ENCODE peak calls at places on chromosome 7, in six cellular contexts. One of them, this sample, is unnamed.

GRCh38 chr7:118372530-118372929 is 148.0 kb downstream of the ANKRD7 start:
- DNase-seq in K562: peak; percentile 9
- DNase-seq in H1: no peak
- DNase-seq in GM12892: no peak
- DNase-seq in HepG2: no peak
- DNase-seq in GM12878: no peak
- DNase-seq in this sample: no peak

GRCh38 chr7:148883233-148884048 is 650 bp downstream of the EZH2 start:
- DNase-seq in H1: peak; percentile 71
- DNase-seq in HepG2: no peak
- DNase-seq in GM12878: no peak
- DNase-seq in GM12892: peak; percentile 32
- DNase-seq in K562: peak; percentile 55
- DNase-seq in this sample: peak; percentile 29

GRCh38 chr7:404782-405488 is 114.7 kb downstream of the PDGFA start:
- DNase-seq in H1: peak; percentile 36
- DNase-seq in K562: no peak
- DNase-seq in GM12878: no peak
- DNase-seq in HepG2: no peak
- DNase-seq in GM12892: no peak
- DNase-seq in this sample: no peak

GRCh38 chr7:158324397-158325360 is 262.9 kb downstream of the PTPRN2 start:
- DNase-seq in H1: peak; percentile 42
- DNase-seq in GM12878: no peak
- DNase-seq in K562: no peak
- DNase-seq in GM12892: no peak
- DNase-seq in HepG2: no peak
- DNase-seq in this sample: no peak

GRCh38 chr7:94588090-94588489 is 67.8 kb downstream of the SGCE start:
- DNase-seq in H1: no peak
- DNase-seq in GM12892: no peak
- DNase-seq in GM12878: no peak
- DNase-seq in HepG2: no peak
- DNase-seq in K562: no peak
- DNase-seq in this sample: no peak

GRCh38 chr7:120523985-120524384 is 251.0 kb downstream of the KCND2 start:
- DNase-seq in GM12878: no peak
- DNase-seq in H1: no peak
- DNase-seq in GM12892: no peak
- DNase-seq in K562: no peak
- DNase-seq in HepG2: no peak
- DNase-seq in this sample: no peak

GRCh38 chr7:55131421-55131929 is 112.7 kb downstream of the EGFR start:
- DNase-seq in HepG2: peak; percentile 28
- DNase-seq in K562: no peak
- DNase-seq in GM12892: no peak
- DNase-seq in GM12878: no peak
- DNase-seq in H1: no peak
- DNase-seq in this sample: no peak

GRCh38 chr7:131655447-131655846 is 99.0 kb upstream of the PODXL start:
- DNase-seq in GM12892: no peak
- DNase-seq in H1: no peak
- DNase-seq in GM12878: no peak
- DNase-seq in HepG2: no peak
- DNase-seq in K562: no peak
- DNase-seq in this sample: no peak

GRCh38 chr7:140049339-140050024 is 13.3 kb downstream of the PARP12 start:
- DNase-seq in K562: no peak
- DNase-seq in H1: peak; percentile 33
- DNase-seq in HepG2: peak; percentile 98
- DNase-seq in GM12878: no peak
- DNase-seq in GM12892: no peak
- DNase-seq in this sample: no peak

GRCh38 chr7:150944066-150945042 is 33.8 kb downstream of the KCNH2 start:
- DNase-seq in GM12892: no peak
- DNase-seq in K562: no peak
- DNase-seq in HepG2: no peak
- DNase-seq in GM12878: no peak
- DNase-seq in H1: no peak
- DNase-seq in this sample: no peak

GRCh38 chr7:101935521-101936141 is 118.2 kb downstream of the CUX1 start:
- DNase-seq in GM12892: no peak
- DNase-seq in K562: no peak
- DNase-seq in HepG2: no peak
- DNase-seq in GM12878: no peak
- DNase-seq in H1: peak; percentile 54
- DNase-seq in this sample: no peak

GRCh38 chr7:33965116-33965827 is 59.9 kb downstream of the BMPER start:
- DNase-seq in K562: no peak
- DNase-seq in H1: no peak
- DNase-seq in GM12892: no peak
- DNase-seq in HepG2: no peak
- DNase-seq in GM12878: no peak
- DNase-seq in this sample: no peak

GRCh38 chr7:4882169-4882741 is 1.3 kb downstream of the RADIL start:
- DNase-seq in GM12878: no peak
- DNase-seq in H1: peak; percentile 60
- DNase-seq in GM12892: no peak
- DNase-seq in HepG2: no peak
- DNase-seq in K562: peak; percentile 35
- DNase-seq in this sample: no peak

GRCh38 chr7:134004829-134005505 is 122.2 kb upstream of the LRGUK start:
- DNase-seq in K562: no peak
- DNase-seq in HepG2: no peak
- DNase-seq in H1: no peak
- DNase-seq in GM12878: no peak
- DNase-seq in GM12892: no peak
- DNase-seq in this sample: no peak

GRCh38 chr7:108049962-108050361 is 47.0 kb upstream of the LAMB1 start:
- DNase-seq in HepG2: peak; percentile 59
- DNase-seq in GM12878: no peak
- DNase-seq in K562: no peak
- DNase-seq in H1: no peak
- DNase-seq in GM12892: no peak
- DNase-seq in this sample: no peak

GRCh38 chr7:3095046-3095445 is 51.4 kb upstream of the CARD11 start:
- DNase-seq in HepG2: no peak
- DNase-seq in K562: no peak
- DNase-seq in GM12892: peak; percentile 38
- DNase-seq in H1: no peak
- DNase-seq in GM12878: no peak
- DNase-seq in this sample: peak; percentile 25

GRCh38 chr7:47513741-47514241 is 68.1 kb downstream of the TNS3 start:
- DNase-seq in GM12878: no peak
- DNase-seq in K562: no peak
- DNase-seq in H1: no peak
- DNase-seq in GM12892: no peak
- DNase-seq in HepG2: no peak
- DNase-seq in this sample: no peak

GRCh38 chr7:64875658-64876406 is 27.2 kb upstream of the ZNF273 start:
- DNase-seq in H1: no peak
- DNase-seq in K562: peak; percentile 5
- DNase-seq in GM12892: peak; percentile 0
- DNase-seq in HepG2: no peak
- DNase-seq in GM12878: no peak
- DNase-seq in this sample: no peak

GRCh38 chr7:83468251-83468739 is 180.6 kb downstream of the SEMA3E start:
- DNase-seq in K562: peak; percentile 20
- DNase-seq in GM12892: peak; percentile 8
- DNase-seq in GM12878: peak; percentile 83
- DNase-seq in H1: no peak
- DNase-seq in HepG2: peak; percentile 26
- DNase-seq in this sample: peak; percentile 17

GRCh38 chr7:155644971-155645509 is 579 bp downstream of the RBM33 start:
- DNase-seq in HepG2: peak; percentile 22
- DNase-seq in H1: no peak
- DNase-seq in GM12892: peak; percentile 36
- DNase-seq in K562: peak; percentile 87
- DNase-seq in GM12878: no peak
- DNase-seq in this sample: no peak

GRCh38 chr7:6164491-6164890 is 107.9 kb downstream of the CYTH3 start:
- DNase-seq in K562: peak; percentile 38
- DNase-seq in HepG2: no peak
- DNase-seq in GM12878: no peak
- DNase-seq in H1: peak; percentile 73
- DNase-seq in GM12892: no peak
- DNase-seq in this sample: no peak

GRCh38 chr7:929311-929711 is 25.2 kb downstream of the ADAP1 start:
- DNase-seq in GM12878: no peak
- DNase-seq in K562: no peak
- DNase-seq in H1: no peak
- DNase-seq in GM12892: no peak
- DNase-seq in HepG2: peak; percentile 36
- DNase-seq in this sample: no peak

GRCh38 chr7:98909487-98909886 is 31.2 kb downstream of the TRRAP start:
- DNase-seq in GM12878: no peak
- DNase-seq in GM12892: no peak
- DNase-seq in H1: no peak
- DNase-seq in HepG2: no peak
- DNase-seq in K562: no peak
- DNase-seq in this sample: no peak

GRCh38 chr7:98907570-98907969 is 29.2 kb downstream of the TRRAP start:
- DNase-seq in GM12892: no peak
- DNase-seq in GM12878: no peak
- DNase-seq in HepG2: no peak
- DNase-seq in H1: no peak
- DNase-seq in K562: no peak
- DNase-seq in this sample: no peak

GRCh38 chr7:98911936-98912335 is 33.6 kb downstream of the TRRAP start:
- DNase-seq in H1: no peak
- DNase-seq in K562: no peak
- DNase-seq in HepG2: no peak
- DNase-seq in GM12892: no peak
- DNase-seq in GM12878: no peak
- DNase-seq in this sample: no peak

GRCh38 chr7:98913026-98913425 is 34.7 kb downstream of the TRRAP start:
- DNase-seq in H1: no peak
- DNase-seq in GM12892: no peak
- DNase-seq in K562: no peak
- DNase-seq in HepG2: no peak
- DNase-seq in GM12878: no peak
- DNase-seq in this sample: no peak

DNA sequence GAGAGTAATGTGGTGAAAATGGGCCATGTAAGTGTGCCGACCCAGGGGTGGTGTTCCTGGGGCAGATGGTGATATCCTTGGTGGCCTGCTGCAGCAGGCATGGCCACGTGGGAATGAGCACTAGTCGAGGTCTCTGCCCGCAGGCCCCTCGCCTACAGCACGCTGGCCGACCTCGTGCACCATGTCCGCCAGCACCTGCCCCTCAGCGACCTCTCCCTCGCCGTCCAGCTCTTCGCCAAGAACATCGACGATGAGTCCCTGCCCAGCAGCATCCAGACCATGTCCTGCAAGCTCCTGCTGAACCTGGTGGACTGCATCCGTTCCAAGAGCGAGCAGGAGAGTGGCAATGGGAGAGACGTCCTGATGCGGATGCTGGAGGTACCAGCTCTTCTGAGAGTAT is 30.3 kb downstream of the TRRAP start:
- DNase-seq in HepG2: no peak
- DNase-seq in GM12878: no peak
- DNase-seq in K562: no peak
- DNase-seq in H1: no peak
- DNase-seq in GM12892: no peak
- DNase-seq in this sample: no peak
- TF ChIP-seq TAF1 in HepG2: no peak
- TF ChIP-seq TAF1 in GM12878: no peak
- TF ChIP-seq TAF1 in K562: no peak
- TF ChIP-seq TAF1 in H1: no peak
- TF ChIP-seq TAF1 in GM12892: no peak
- TF ChIP-seq TAF1 in this sample: no peak

GRCh38 chr7:27156901-27157716 is 634 bp upstream of the HOXA7 start:
- DNase-seq in HepG2: no peak
- DNase-seq in GM12878: no peak
- DNase-seq in H1: peak; percentile 52
- DNase-seq in GM12892: no peak
- DNase-seq in K562: no peak
- DNase-seq in this sample: no peak

GRCh38 chr7:27154901-27155815 is 1.3 kb downstream of the HOXA7 start:
- DNase-seq in GM12892: no peak
- DNase-seq in K562: no peak
- DNase-seq in H1: peak; percentile 53
- DNase-seq in GM12878: no peak
- DNase-seq in HepG2: no peak
- DNase-seq in this sample: no peak

GRCh38 chr7:27154369-27154768 is 2.0 kb upstream of the HOXA3 start:
- DNase-seq in HepG2: no peak
- DNase-seq in H1: peak; percentile 48
- DNase-seq in GM12892: no peak
- DNase-seq in GM12878: no peak
- DNase-seq in K562: no peak
- DNase-seq in this sample: no peak

GRCh38 chr7:27156508-27156898 is at the start of gene HOXA7:
- DNase-seq in GM12878: no peak
- DNase-seq in K562: no peak
- DNase-seq in GM12892: no peak
- DNase-seq in H1: peak; percentile 66
- DNase-seq in HepG2: no peak
- DNase-seq in this sample: no peak

DNA sequence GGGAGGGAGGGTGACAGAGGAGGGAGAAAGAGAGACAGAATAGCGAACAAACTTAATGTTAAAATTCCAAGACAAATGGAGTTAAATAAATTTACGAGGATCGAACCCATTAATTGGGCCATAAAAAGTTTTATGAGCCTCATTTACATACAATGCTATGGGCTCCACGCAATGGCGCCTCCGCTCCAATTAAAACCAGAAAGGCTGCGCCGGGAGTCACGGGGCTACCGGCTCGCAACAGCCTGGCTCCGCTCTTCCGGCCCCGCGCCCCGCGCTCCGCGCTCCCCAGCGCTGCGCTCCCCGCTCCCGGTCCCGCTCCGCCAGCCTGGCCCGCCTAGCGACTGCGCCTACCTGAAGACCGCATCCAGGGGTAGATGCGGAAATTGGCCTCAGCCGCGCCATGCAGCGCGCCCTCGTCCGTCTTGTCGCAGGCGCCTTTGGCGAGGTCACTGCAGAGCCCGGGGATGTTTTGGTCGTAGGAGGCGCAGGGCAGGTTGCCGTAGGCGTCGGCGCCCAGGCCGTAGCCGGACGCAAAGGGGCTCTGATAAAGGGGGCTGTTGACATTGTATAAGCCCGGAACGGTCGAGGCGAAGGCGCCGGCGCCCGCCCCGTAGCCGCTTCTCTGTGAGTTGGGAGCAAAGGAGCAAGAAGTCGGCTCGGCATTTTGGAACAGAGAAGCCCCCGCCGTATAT is 513 bp downstream of the HOXA7 start:
- DNase-seq in GM12892: no peak
- DNase-seq in HepG2: no peak
- DNase-seq in GM12878: no peak
- DNase-seq in K562: no peak
- DNase-seq in H1: peak; percentile 68
- DNase-seq in this sample: no peak
- TF ChIP-seq POLR2A in GM12892: no peak
- TF ChIP-seq POLR2A in HepG2: no peak
- TF ChIP-seq POLR2A in GM12878: no peak
- TF ChIP-seq POLR2A in K562: no peak
- TF ChIP-seq POLR2A in H1: no peak
- TF ChIP-seq POLR2A in this sample: no peak

GRCh38 chr7:156969972-156970420 is 20.5 kb downstream of the NOM1 start:
- DNase-seq in GM12892: no peak
- DNase-seq in GM12878: no peak
- DNase-seq in H1: no peak
- DNase-seq in HepG2: no peak
- DNase-seq in K562: no peak
- DNase-seq in this sample: no peak
- TF ChIP-seq TAF1 in GM12892: no peak
- TF ChIP-seq TAF1 in GM12878: no peak
- TF ChIP-seq TAF1 in H1: no peak
- TF ChIP-seq TAF1 in HepG2: no peak
- TF ChIP-seq TAF1 in K562: no peak
- TF ChIP-seq TAF1 in this sample: no peak

GRCh38 chr7:27161721-27162547 is 3.4 kb downstream of the HOXA9 start:
- DNase-seq in GM12892: no peak
- DNase-seq in K562: no peak
- DNase-seq in HepG2: no peak
- DNase-seq in H1: peak; percentile 57
- DNase-seq in GM12878: no peak
- DNase-seq in this sample: no peak
- TF ChIP-seq POLR2A in GM12892: no peak
- TF ChIP-seq POLR2A in K562: no peak
- TF ChIP-seq POLR2A in HepG2: no peak
- TF ChIP-seq POLR2A in H1: no peak
- TF ChIP-seq POLR2A in GM12878: no peak
- TF ChIP-seq POLR2A in this sample: no peak